ENCODE peak calls at places on chromosomes 16 and 17, in eight cellular contexts. Z is ureter, Y is hippocampal formation, V is foreskin melanocyte, H is T-helper 2 cell, C is G401, M is lung, N is nephron progenitor cell. T is an unnamed sample.
A peak's percentile ranks its signal among the peaks of the same experiment; 100 is the strongest.

GRCh38 chr17:48720263-48721008 is 1.9 kb downstream of the PRAC1 start:
- DNase-seq in Z (no peak), Y (no peak), V (no peak), H (no peak), C (no peak), M (no peak), N (no peak), T (no peak)

GRCh38 chr16:57315401-57315800 is 30.9 kb upstream of the PLLP start:
- DNase-seq in Z (no peak), Y (no peak), V (no peak), H (no peak), C (no peak), M (no peak), N (no peak), T (no peak)

GRCh38 chr16:89246903-89247733 is 29.6 kb downstream of the ZNF778 start:
- DNase-seq in Z (peak; percentile 92), Y (peak; percentile 78), V (peak; percentile 26), H (peak; percentile 98), C (peak; percentile 93), M (peak; percentile 91), N (peak; percentile 99), T (peak; percentile 96)

GRCh38 chr17:44543213-44543904 is 13.9 kb upstream of the FZD2 start:
- DNase-seq in Z (no peak), Y (no peak), V (peak; percentile 53), H (no peak), C (peak; percentile 71), M (no peak), N (peak; percentile 65), T (no peak)

GRCh38 chr16:64459821-64460220 is 662.0 kb downstream of the CDH11 start:
- DNase-seq in Z (no peak), Y (no peak), V (no peak), H (no peak), C (no peak), M (no peak), N (no peak), T (no peak)

GRCh38 chr16:12723681-12724080 is 80.0 kb downstream of the CPPED1 start:
- DNase-seq in Z (no peak), Y (no peak), V (no peak), H (no peak), C (no peak), M (no peak), N (no peak), T (no peak)

GRCh38 chr17:37541880-37542675 is 52.4 kb downstream of the DUSP14 start:
- DNase-seq in Z (no peak), Y (no peak), V (no peak), H (no peak), C (no peak), M (no peak), N (no peak), T (no peak)

GRCh38 chr16:55501549-55502322 is 7.1 kb upstream of the LPCAT2 start:
- DNase-seq in Z (no peak), Y (no peak), V (no peak), H (no peak), C (no peak), M (no peak), N (no peak), T (no peak)

GRCh38 chr16:57610611-57611010 is 17.8 kb upstream of the ADGRG1 start:
- DNase-seq in Z (peak; percentile 36), Y (no peak), V (no peak), H (no peak), C (no peak), M (no peak), N (no peak), T (no peak)

GRCh38 chr17:65550758-65551157 is 10.7 kb downstream of the AXIN2 start:
- DNase-seq in Z (no peak), Y (no peak), V (no peak), H (no peak), C (no peak), M (no peak), N (no peak), T (no peak)

GRCh38 chr17:9004132-9004960 is 17.0 kb upstream of the NTN1 start:
- DNase-seq in Z (no peak), Y (no peak), V (no peak), H (no peak), C (no peak), M (no peak), N (peak; percentile 53), T (no peak)

GRCh38 chr17:45940826-45941225 is 46.5 kb downstream of the MAPT start:
- DNase-seq in Z (no peak), Y (peak; percentile 88), V (no peak), H (no peak), C (peak; percentile 95), M (peak; percentile 62), N (no peak), T (no peak)

GRCh38 chr16:30570621-30571443 is 682 bp downstream of the ZNF688 start:
- DNase-seq in Z (no peak), Y (peak; percentile 13), V (peak; percentile 26), H (no peak), C (peak; percentile 58), M (no peak), N (peak; percentile 29), T (peak; percentile 37)

GRCh38 chr16:58459344-58460218 is 40.4 kb upstream of the NDRG4 start:
- DNase-seq in Z (no peak), Y (no peak), V (no peak), H (no peak), C (peak; percentile 75), M (no peak), N (no peak), T (no peak)

GRCh38 chr16:85550422-85551318 is 62.5 kb upstream of the GSE1 start:
- DNase-seq in Z (no peak), Y (no peak), V (no peak), H (no peak), C (peak; percentile 63), M (no peak), N (no peak), T (no peak)

GRCh38 chr17:74181341-74181740 is 22.1 kb upstream of the RPL38 start:
- DNase-seq in Z (no peak), Y (no peak), V (no peak), H (no peak), C (no peak), M (no peak), N (no peak), T (no peak)

GRCh38 chr17:10875411-10875810 is 37.5 kb upstream of the PIRT start:
- DNase-seq in Z (no peak), Y (peak; percentile 38), V (no peak), H (no peak), C (no peak), M (no peak), N (peak; percentile 79), T (no peak)

GRCh38 chr16:15618392-15618791 is 24.6 kb downstream of the MARF1 start:
- DNase-seq in Z (no peak), Y (no peak), V (no peak), H (no peak), C (no peak), M (no peak), N (no peak), T (no peak)

GRCh38 chr16:20336955-20337354 is 9.6 kb upstream of the GP2 start:
- DNase-seq in Z (no peak), Y (no peak), V (no peak), H (no peak), C (no peak), M (no peak), N (no peak), T (no peak)

GRCh38 chr17:40545660-40546059 is 19.6 kb downstream of the CCR7 start:
- DNase-seq in Z (peak; percentile 44), Y (no peak), V (no peak), H (no peak), C (no peak), M (no peak), N (no peak), T (no peak)

GRCh38 chr16:525520-526180 is 1.9 kb upstream of the CAPN15 start:
- DNase-seq in Z (no peak), Y (no peak), V (peak; percentile 37), H (no peak), C (peak; percentile 47), M (no peak), N (no peak), T (peak; percentile 33)

GRCh38 chr17:65514082-65514481 is 47.4 kb downstream of the AXIN2 start:
- DNase-seq in Z (no peak), Y (no peak), V (no peak), H (no peak), C (no peak), M (no peak), N (no peak), T (no peak)

GRCh38 chr17:17710728-17711541 is 29.7 kb downstream of the RAI1 start:
- DNase-seq in Z (peak; percentile 94), Y (no peak), V (peak; percentile 56), H (no peak), C (peak; percentile 54), M (peak; percentile 93), N (peak; percentile 62), T (no peak)